ENCODE peak calls at places on chromosomes 1 and 21, in five cellular contexts. One of them, this sample, is unnamed.

GRCh38 chr21:40284481-40284880 is 417.2 kb downstream of the PCP4 start:
- DNase-seq in A549: no peak
- DNase-seq in K562: no peak
- DNase-seq in HepG2: no peak
- DNase-seq in GM12878: no peak
- DNase-seq in this sample: no peak

GRCh38 chr1:67590329-67590728 is 94.7 kb upstream of the GADD45A start:
- DNase-seq in A549: no peak
- DNase-seq in GM12878: no peak
- DNase-seq in K562: no peak
- DNase-seq in HepG2: no peak
- DNase-seq in this sample: no peak

GRCh38 chr1:80410233-80410632 is 1390.5 kb upstream of the ADGRL2 start:
- DNase-seq in K562: no peak
- DNase-seq in GM12878: no peak
- DNase-seq in HepG2: no peak
- DNase-seq in A549: no peak
- DNase-seq in this sample: no peak

GRCh38 chr1:201766117-201766863 is 62.7 kb upstream of the IPO9 start:
- DNase-seq in GM12878: no peak
- DNase-seq in A549: no peak
- DNase-seq in K562: no peak
- DNase-seq in HepG2: no peak
- DNase-seq in this sample: no peak

GRCh38 chr1:197692965-197693364 is 82.3 kb downstream of the DENND1B start:
- DNase-seq in A549: no peak
- DNase-seq in K562: no peak
- DNase-seq in HepG2: peak
- DNase-seq in GM12878: no peak
- DNase-seq in this sample: no peak

GRCh38 chr1:186089938-186090337 is 285.1 kb downstream of the TPR start:
- DNase-seq in K562: no peak
- DNase-seq in GM12878: no peak
- DNase-seq in HepG2: no peak
- DNase-seq in A549: no peak
- DNase-seq in this sample: no peak

GRCh38 chr1:44067258-44068250 is 36.3 kb upstream of the SLC6A9 start:
- DNase-seq in GM12878: peak
- DNase-seq in HepG2: no peak
- DNase-seq in K562: no peak
- DNase-seq in A549: no peak
- DNase-seq in this sample: no peak

GRCh38 chr1:94384485-94385353 is 33.5 kb upstream of the ABCD3 start:
- DNase-seq in A549: peak
- DNase-seq in HepG2: peak
- DNase-seq in GM12878: no peak
- DNase-seq in K562: no peak
- DNase-seq in this sample: no peak

GRCh38 chr1:2466834-2467554 is 9.1 kb upstream of the PLCH2 start:
- DNase-seq in GM12878: no peak
- DNase-seq in HepG2: no peak
- DNase-seq in A549: no peak
- DNase-seq in K562: peak
- DNase-seq in this sample: peak

GRCh38 chr1:85465099-85465790 is at the start of gene DDAH1:
- DNase-seq in K562: no peak
- DNase-seq in GM12878: no peak
- DNase-seq in HepG2: peak
- DNase-seq in A549: peak
- DNase-seq in this sample: peak

GRCh38 chr1:116666747-116667576 is 571 bp downstream of the IGSF3 start:
- DNase-seq in GM12878: no peak
- DNase-seq in A549: no peak
- DNase-seq in K562: no peak
- DNase-seq in HepG2: no peak
- DNase-seq in this sample: no peak

GRCh38 chr1:175220853-175221547 is 28.4 kb upstream of the KIAA0040 start:
- DNase-seq in K562: no peak
- DNase-seq in GM12878: no peak
- DNase-seq in A549: no peak
- DNase-seq in HepG2: no peak
- DNase-seq in this sample: peak

GRCh38 chr21:36310016-36310415 is 10.0 kb upstream of the MORC3 start:
- DNase-seq in HepG2: no peak
- DNase-seq in GM12878: peak
- DNase-seq in A549: no peak
- DNase-seq in K562: no peak
- DNase-seq in this sample: no peak

GRCh38 chr21:28655471-28655870 is 337.2 kb downstream of the LTN1 start:
- DNase-seq in A549: no peak
- DNase-seq in HepG2: no peak
- DNase-seq in K562: no peak
- DNase-seq in GM12878: no peak
- DNase-seq in this sample: no peak

GRCh38 chr1:60865146-60865545 is 217.2 kb upstream of the NFIA start:
- DNase-seq in K562: no peak
- DNase-seq in HepG2: no peak
- DNase-seq in A549: no peak
- DNase-seq in GM12878: no peak
- DNase-seq in this sample: no peak

GRCh38 chr1:60869264-60869663 is 213.1 kb upstream of the NFIA start:
- DNase-seq in HepG2: no peak
- DNase-seq in A549: no peak
- DNase-seq in GM12878: no peak
- DNase-seq in K562: no peak
- DNase-seq in this sample: no peak

GRCh38 chr1:60866251-60866650 is 216.1 kb upstream of the NFIA start:
- DNase-seq in K562: no peak
- DNase-seq in HepG2: no peak
- DNase-seq in GM12878: no peak
- DNase-seq in A549: no peak
- DNase-seq in this sample: no peak

GRCh38 chr1:60867782-60868181 is 214.6 kb upstream of the NFIA start:
- DNase-seq in A549: no peak
- DNase-seq in K562: no peak
- DNase-seq in HepG2: no peak
- DNase-seq in GM12878: no peak
- DNase-seq in this sample: no peak

GRCh38 chr1:60866884-60867648 is 215.3 kb upstream of the NFIA start:
- DNase-seq in GM12878: no peak
- DNase-seq in HepG2: no peak
- DNase-seq in A549: no peak
- DNase-seq in K562: no peak
- DNase-seq in this sample: no peak
- TF ChIP-seq HDAC2 in GM12878: no peak
- TF ChIP-seq HDAC2 in HepG2: no peak
- TF ChIP-seq HDAC2 in A549: no peak
- TF ChIP-seq HDAC2 in K562: no peak
- TF ChIP-seq HDAC2 in this sample: no peak

DNA sequence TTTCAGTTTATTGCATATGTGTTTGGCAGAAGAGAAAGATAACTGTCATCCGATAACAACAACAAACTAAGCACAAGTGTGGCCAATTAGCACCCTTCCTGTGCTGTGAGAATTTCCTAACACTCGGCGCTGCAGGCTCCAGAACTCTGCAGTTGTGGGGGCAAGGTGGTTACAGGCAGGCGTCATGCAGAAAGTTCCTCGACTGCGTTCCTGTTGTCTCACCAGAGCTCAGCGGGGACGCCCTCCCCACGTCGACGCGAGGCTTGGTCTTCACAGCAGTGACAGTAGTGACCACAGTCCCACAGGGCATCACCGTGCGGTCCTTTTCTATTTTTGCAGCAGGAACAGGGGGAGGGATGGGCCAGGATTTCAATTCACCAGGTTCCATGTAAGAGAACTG is 27.6 kb upstream of the PRDM15 start:
- DNase-seq in A549: no peak
- DNase-seq in HepG2: no peak
- DNase-seq in GM12878: no peak
- DNase-seq in K562: no peak
- DNase-seq in this sample: no peak
- TF ChIP-seq HDAC2 in A549: no peak
- TF ChIP-seq HDAC2 in HepG2: no peak
- TF ChIP-seq HDAC2 in GM12878: no peak
- TF ChIP-seq HDAC2 in K562: no peak
- TF ChIP-seq HDAC2 in this sample: no peak

DNA sequence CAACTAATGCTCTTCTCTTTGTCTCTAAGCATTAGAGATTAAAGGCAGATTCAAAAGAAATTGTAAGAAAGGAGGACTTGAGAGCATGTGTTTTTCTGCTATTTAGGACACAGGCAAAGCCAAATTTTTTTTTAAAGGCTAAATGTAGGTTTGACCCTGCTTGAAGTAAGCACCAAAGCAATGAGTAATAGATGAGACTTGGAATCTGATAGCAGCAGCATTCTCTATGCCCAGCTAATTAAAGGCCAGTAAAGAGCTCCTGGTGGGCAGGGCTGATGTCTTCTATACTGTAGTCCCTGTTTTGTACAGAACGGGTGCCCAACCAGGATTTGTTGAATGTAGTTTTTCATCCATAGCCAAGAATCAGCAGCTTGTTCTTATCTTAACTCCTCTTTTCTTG is 179.6 kb downstream of the LMO4 start:
- DNase-seq in HepG2: no peak
- DNase-seq in GM12878: no peak
- DNase-seq in K562: no peak
- DNase-seq in A549: no peak
- DNase-seq in this sample: no peak
- TF ChIP-seq HDAC2 in HepG2: no peak
- TF ChIP-seq HDAC2 in GM12878: no peak
- TF ChIP-seq HDAC2 in K562: no peak
- TF ChIP-seq HDAC2 in A549: no peak
- TF ChIP-seq HDAC2 in this sample: no peak

GRCh38 chr1:165828103-165828558 is 717 bp downstream of the UCK2 start:
- DNase-seq in A549: peak
- DNase-seq in HepG2: peak
- DNase-seq in GM12878: no peak
- DNase-seq in K562: no peak
- DNase-seq in this sample: peak
- TF ChIP-seq HDAC2 in A549: no peak
- TF ChIP-seq HDAC2 in HepG2: no peak
- TF ChIP-seq HDAC2 in GM12878: no peak
- TF ChIP-seq HDAC2 in K562: no peak
- TF ChIP-seq HDAC2 in this sample: no peak

DNA sequence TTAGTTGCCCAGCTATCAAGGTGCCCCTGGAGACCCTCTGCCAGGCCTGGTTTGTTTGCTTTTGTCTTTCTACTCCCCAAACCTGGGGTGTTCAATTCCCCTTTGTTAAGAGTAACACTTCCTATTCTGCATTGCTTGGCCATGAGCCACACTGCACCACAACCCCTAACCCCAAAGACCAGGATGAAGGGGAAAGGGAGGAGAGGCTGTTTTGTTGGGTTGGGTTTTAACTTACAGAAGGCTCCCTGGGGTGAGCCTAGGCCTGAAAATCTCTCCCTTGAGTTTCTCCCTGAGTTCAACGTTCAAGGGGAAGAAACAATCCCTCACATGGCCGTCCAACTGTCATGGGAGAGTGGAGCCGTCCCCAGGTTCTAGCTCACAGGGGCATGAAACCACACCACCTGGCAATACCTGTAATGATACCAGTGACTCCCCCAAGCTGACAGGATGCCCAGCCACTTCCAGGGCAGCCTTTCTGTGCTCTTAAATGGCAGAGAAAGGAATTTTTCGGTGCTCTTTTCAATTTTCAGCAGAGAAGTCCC is 15.0 kb downstream of the SLC45A3 start:
- DNase-seq in A549: no peak
- DNase-seq in HepG2: no peak
- DNase-seq in K562: no peak
- DNase-seq in GM12878: peak
- DNase-seq in this sample: no peak
- TF ChIP-seq HDAC2 in A549: no peak
- TF ChIP-seq HDAC2 in HepG2: no peak
- TF ChIP-seq HDAC2 in K562: no peak
- TF ChIP-seq HDAC2 in GM12878: no peak
- TF ChIP-seq HDAC2 in this sample: no peak

DNA sequence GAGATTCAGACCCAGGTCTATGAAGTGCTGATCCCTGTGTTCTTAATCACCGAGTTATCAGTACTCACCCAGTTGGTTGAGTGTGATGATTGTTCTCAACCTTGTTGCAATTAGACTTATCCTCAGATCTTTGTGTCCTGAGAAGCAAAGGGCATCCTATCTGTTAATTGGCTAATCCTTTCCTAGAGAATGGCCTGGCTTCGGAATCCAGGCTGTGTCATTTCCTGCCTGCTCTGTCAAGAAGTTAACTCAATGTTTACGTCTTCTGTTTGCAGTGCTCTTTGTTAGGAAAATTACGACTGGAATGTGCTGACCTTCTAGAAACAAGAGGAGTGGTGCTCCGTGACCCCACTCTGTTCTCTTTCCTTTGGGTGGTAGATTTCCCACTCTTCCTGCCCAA is 14.7 kb downstream of the GAS5 start:
- DNase-seq in K562: no peak
- DNase-seq in HepG2: no peak
- DNase-seq in GM12878: no peak
- DNase-seq in A549: no peak
- DNase-seq in this sample: no peak
- TF ChIP-seq HDAC2 in K562: no peak
- TF ChIP-seq HDAC2 in HepG2: no peak
- TF ChIP-seq HDAC2 in GM12878: no peak
- TF ChIP-seq HDAC2 in A549: no peak
- TF ChIP-seq HDAC2 in this sample: no peak

GRCh38 chr1:1217621-1218523 is 3.9 kb upstream of the TNFRSF4 start:
- DNase-seq in HepG2: no peak
- DNase-seq in K562: no peak
- DNase-seq in GM12878: no peak
- DNase-seq in A549: peak
- DNase-seq in this sample: no peak
- TF ChIP-seq HDAC2 in HepG2: no peak
- TF ChIP-seq HDAC2 in K562: no peak
- TF ChIP-seq HDAC2 in GM12878: no peak
- TF ChIP-seq HDAC2 in A549: no peak
- TF ChIP-seq HDAC2 in this sample: no peak

GRCh38 chr1:227886993-227887696 is 60.6 kb downstream of the WNT9A start:
- DNase-seq in A549: no peak
- DNase-seq in GM12878: no peak
- DNase-seq in HepG2: no peak
- DNase-seq in K562: no peak
- DNase-seq in this sample: peak

GRCh38 chr1:227888404-227889046 is 59.2 kb downstream of the WNT9A start:
- DNase-seq in HepG2: no peak
- DNase-seq in GM12878: no peak
- DNase-seq in K562: no peak
- DNase-seq in A549: no peak
- DNase-seq in this sample: no peak

GRCh38 chr1:227886503-227886961 is 61.2 kb downstream of the WNT9A start:
- DNase-seq in A549: no peak
- DNase-seq in GM12878: no peak
- DNase-seq in K562: no peak
- DNase-seq in HepG2: no peak
- DNase-seq in this sample: peak

GRCh38 chr1:227889047-227889862 is 58.5 kb downstream of the WNT9A start:
- DNase-seq in K562: peak
- DNase-seq in GM12878: no peak
- DNase-seq in A549: no peak
- DNase-seq in HepG2: no peak
- DNase-seq in this sample: no peak

GRCh38 chr1:227887697-227888403 is 59.9 kb downstream of the WNT9A start:
- DNase-seq in A549: no peak
- DNase-seq in GM12878: no peak
- DNase-seq in K562: no peak
- DNase-seq in HepG2: no peak
- DNase-seq in this sample: no peak
- TF ChIP-seq HDAC2 in A549: no peak
- TF ChIP-seq HDAC2 in GM12878: no peak
- TF ChIP-seq HDAC2 in K562: no peak
- TF ChIP-seq HDAC2 in HepG2: no peak
- TF ChIP-seq HDAC2 in this sample: peak

GRCh38 chr1:41097105-41097504 is 75.6 kb upstream of the SLFNL1 start:
- DNase-seq in GM12878: no peak
- DNase-seq in K562: no peak
- DNase-seq in A549: no peak
- DNase-seq in HepG2: no peak
- DNase-seq in this sample: no peak
- TF ChIP-seq HDAC2 in GM12878: no peak
- TF ChIP-seq HDAC2 in K562: no peak
- TF ChIP-seq HDAC2 in A549: no peak
- TF ChIP-seq HDAC2 in HepG2: no peak
- TF ChIP-seq HDAC2 in this sample: no peak